ENCODE peak calls at places on chromosome 18, in nine cellular contexts. M is astrocyte, L is endodermal cell, C is neuronal stem cell, T is GM12878, E is IMR-90, N is mammary epithelial cell, U is GM23248, D is fibroblast of lung. Y is an unnamed sample.

GRCh38 chr18:74604774-74605173 is 7.1 kb downstream of the ZNF407 start:
- DNase-seq in M (peak; percentile 63), L (no peak), C (no peak), T (no peak), E (peak; percentile 67), N (no peak), U (peak; percentile 38), D (peak; percentile 42), Y (no peak)

GRCh38 chr18:51801515-51801914 is 538.5 kb upstream of the DCC start:
- DNase-seq in M (no peak), L (no peak), C (no peak), T (no peak), E (no peak), N (no peak), U (no peak), D (no peak), Y (no peak)

GRCh38 chr18:51425475-51425874 is 228.0 kb upstream of the MEX3C start:
- DNase-seq in M (no peak), L (no peak), C (no peak), T (peak; percentile 11), E (no peak), N (peak; percentile 11), U (no peak), D (no peak), Y (no peak)

GRCh38 chr18:22752014-22752413 is 181.1 kb upstream of the RBBP8 start:
- DNase-seq in M (no peak), L (no peak), C (no peak), T (no peak), E (no peak), N (no peak), U (no peak), D (no peak), Y (no peak)

GRCh38 chr18:41162781-41163180 is 792.3 kb upstream of the PIK3C3 start:
- DNase-seq in M (no peak), L (no peak), C (no peak), T (no peak), E (no peak), N (no peak), U (no peak), D (no peak), Y (no peak)

GRCh38 chr18:54945726-54946125 is 13.5 kb downstream of the CCDC68 start:
- DNase-seq in M (no peak), L (no peak), C (no peak), T (no peak), E (no peak), N (no peak), U (no peak), D (peak; percentile 37), Y (no peak)

GRCh38 chr18:12307251-12307736 is 747 bp upstream of the TUBB6 start:
- DNase-seq in M (peak; percentile 68), L (peak; percentile 78), C (peak; percentile 53), T (no peak), E (peak; percentile 76), N (peak; percentile 63), U (peak; percentile 89), D (peak; percentile 79), Y (no peak)

GRCh38 chr18:27184115-27185024 is 738 bp downstream of the CHST9 start:
- DNase-seq in M (no peak), L (peak; percentile 83), C (no peak), T (no peak), E (no peak), N (peak; percentile 1), U (no peak), D (no peak), Y (no peak)

GRCh38 chr18:80147037-80147417 is 38.0 kb downstream of the ADNP2 start:
- DNase-seq in M (no peak), L (peak; percentile 50), C (no peak), T (no peak), E (no peak), N (no peak), U (peak; percentile 51), D (peak; percentile 24), Y (no peak)

GRCh38 chr18:79732721-79733025 is 53.1 kb downstream of the CTDP1 start:
- DNase-seq in M (peak; percentile 4), L (no peak), C (no peak), T (no peak), E (no peak), N (no peak), U (no peak), D (no peak), Y (no peak)

DNA sequence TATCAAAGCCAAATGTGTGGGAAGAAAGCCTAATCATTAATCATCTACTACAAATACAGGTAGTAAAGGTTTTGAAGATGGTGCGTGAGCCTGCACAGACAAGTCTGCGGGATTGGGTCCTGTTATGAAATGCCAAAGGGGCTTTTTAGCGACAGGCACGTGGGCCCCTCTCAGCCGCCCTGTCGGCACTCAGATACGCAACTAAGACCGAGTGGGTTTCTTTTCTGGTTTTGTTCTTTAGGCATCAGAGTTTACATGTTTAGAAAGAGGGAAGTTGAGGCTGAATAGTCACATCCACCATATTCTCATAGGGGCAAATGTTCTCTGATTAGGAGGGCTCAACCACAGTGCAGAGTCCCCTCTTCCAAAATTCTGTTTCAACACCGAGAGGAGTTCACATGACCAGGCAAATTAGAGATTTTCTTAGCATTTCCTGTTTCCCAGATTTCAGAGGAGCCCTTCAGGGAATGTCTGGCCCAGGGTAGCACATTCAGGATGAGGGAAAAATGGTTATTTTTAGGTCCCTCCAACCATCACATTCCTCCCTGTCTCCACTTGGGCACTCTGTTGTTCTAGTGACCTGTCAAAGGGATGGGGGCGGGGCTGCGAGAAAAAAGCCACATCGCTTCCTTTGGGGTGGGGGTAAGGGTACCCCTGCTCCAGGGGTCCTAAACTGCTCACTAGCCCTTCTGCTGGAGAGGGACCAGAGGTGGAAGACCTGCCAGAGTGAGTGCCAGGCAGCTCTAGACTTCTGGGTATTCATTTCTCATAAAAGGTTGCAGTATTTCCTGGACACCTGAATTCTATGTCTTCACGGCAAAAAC is 159.2 kb downstream of the BCL2 start:
- DNase-seq in M (no peak), L (no peak), C (no peak), T (peak; percentile 62), E (no peak), N (no peak), U (no peak), D (no peak), Y (no peak)
- H3K27ac ChIP-seq in M (no peak overlapping the region), L (no peak overlapping the region), C (no peak overlapping the region), T (peak overlapping the region; percentile 100), E (no peak overlapping the region), N (no peak overlapping the region), U (no peak overlapping the region), D (no peak overlapping the region), Y (no peak overlapping the region)

DNA sequence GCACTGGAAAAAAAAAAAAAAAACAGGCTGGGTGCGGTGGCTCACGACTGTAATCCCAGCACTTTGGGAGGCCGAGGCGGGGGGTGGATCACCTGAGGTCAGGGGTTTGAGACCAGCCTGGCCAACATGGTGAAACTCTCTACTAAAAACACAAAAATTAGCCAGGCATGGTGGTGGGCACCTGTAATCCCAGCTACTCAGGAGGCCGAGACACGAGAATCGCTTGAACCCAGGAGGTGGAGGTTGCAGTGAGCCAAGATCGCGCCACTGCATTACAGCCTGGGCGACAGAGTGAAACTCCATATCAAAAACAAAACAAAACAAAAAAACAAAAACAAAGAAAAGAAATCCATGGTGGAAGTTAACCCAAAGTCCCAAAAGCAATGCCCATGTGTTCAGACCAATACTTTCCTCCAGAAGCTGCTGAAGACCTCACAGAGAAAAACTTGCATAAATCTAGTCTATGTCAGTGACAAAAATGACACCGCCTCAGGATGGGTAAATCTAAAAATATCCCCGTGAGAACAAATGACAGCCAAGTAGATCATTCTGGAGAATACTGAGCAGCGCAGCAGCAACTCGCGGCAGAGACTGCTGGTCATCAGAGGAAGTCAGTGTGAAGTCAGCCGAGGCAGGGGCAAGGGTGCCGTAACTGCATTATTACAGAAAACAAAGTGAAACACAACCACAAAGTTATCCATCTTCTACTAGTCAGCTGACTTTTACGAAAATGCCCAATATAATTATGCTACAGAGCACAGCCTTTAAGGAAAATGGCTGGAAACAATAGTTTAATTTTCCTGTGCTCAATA is 41.0 kb downstream of the LPIN2 start:
- DNase-seq in M (no peak), L (no peak), C (no peak), T (peak; percentile 90), E (no peak), N (no peak), U (peak; percentile 75), D (no peak), Y (no peak)
- H3K9ac ChIP-seq in M (peak overlapping the region; percentile 4), L (no peak overlapping the region), C (no peak overlapping the region), T (peak overlapping the region; percentile 70), E (no peak overlapping the region), N (no peak overlapping the region), U (peak overlapping the region; percentile 77), D (peak overlapping the region; percentile 1), Y (no peak overlapping the region)

GRCh38 chr18:56660655-56661054 is 9.5 kb downstream of the WDR7 start:
- DNase-seq in M (no peak), L (no peak), C (no peak), T (no peak), E (no peak), N (no peak), U (no peak), D (no peak), Y (no peak)
- H3K27ac ChIP-seq in M (no peak overlapping the region), L (no peak overlapping the region), C (no peak overlapping the region), T (no peak overlapping the region), E (no peak overlapping the region), N (no peak overlapping the region), U (no peak overlapping the region), D (no peak overlapping the region), Y (no peak overlapping the region)

GRCh38 chr18:21261352-21261751 is 19.3 kb downstream of the GREB1L start:
- DNase-seq in M (no peak), L (no peak), C (no peak), T (no peak), E (no peak), N (no peak), U (no peak), D (no peak), Y (no peak)
- H3K9ac ChIP-seq in M (no peak overlapping the region), L (no peak overlapping the region), C (no peak overlapping the region), T (no peak overlapping the region), E (no peak overlapping the region), N (no peak overlapping the region), U (no peak overlapping the region), D (no peak overlapping the region), Y (no peak overlapping the region)

DNA sequence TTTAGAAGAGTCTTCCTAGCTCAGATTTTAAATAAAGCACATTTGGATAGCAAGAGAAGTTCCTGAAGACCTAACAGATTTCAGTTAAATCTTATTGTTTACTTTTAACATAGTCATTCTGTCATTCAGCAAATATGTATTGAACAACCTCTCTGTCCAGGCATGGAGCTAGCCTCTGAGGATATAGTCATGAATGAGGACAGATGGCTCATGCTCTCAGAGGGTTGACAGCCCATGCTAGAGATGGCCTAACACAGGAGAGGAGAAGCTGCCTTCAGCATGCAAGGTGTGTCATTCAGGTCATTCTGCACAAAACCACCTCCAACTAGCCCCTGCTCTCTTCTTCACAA is 6.2 kb downstream of the CCBE1 start:
- DNase-seq in M (peak; percentile 72), L (no peak), C (no peak), T (no peak), E (peak; percentile 91), N (peak; percentile 64), U (peak; percentile 36), D (peak; percentile 17), Y (peak; percentile 94)
- H3K27ac ChIP-seq in M (no peak overlapping the region), L (no peak overlapping the region), C (no peak overlapping the region), T (no peak overlapping the region), E (no peak overlapping the region), N (no peak overlapping the region), U (no peak overlapping the region), D (peak overlapping the region; percentile 59), Y (peak overlapping the region; percentile 79)

DNA sequence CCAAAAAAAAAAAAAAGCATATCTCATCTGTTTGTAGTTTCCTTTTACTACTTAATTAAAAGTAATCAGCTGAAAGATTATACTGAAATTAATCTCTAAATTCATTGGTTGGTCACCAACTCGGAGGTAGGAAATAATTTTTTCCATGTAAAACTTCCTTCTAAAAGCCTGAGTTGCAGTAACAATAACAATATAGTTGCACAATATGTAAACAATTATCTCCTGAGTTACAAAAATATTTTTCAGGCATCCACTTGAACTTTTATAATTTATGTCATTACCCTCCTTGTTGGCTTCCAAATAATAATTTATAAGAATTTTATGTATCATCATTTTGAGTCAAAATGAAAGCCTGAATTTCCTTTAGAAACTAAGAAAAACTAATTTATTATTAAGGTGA is 53.1 kb upstream of the ROCK1 start:
- DNase-seq in M (no peak), L (no peak), C (no peak), T (no peak), E (no peak), N (no peak), U (peak; percentile 45), D (no peak), Y (no peak)
- H3K9ac ChIP-seq in M (no peak overlapping the region), L (no peak overlapping the region), C (no peak overlapping the region), T (no peak overlapping the region), E (no peak overlapping the region), N (no peak overlapping the region), U (peak overlapping the region; percentile 83), D (peak overlapping the region; percentile 4), Y (peak overlapping the region; percentile 43)

Y was measured in PC-3.